ENCODE peak calls at places on chromosome 17, in ten cellular contexts. M is tibial nerve; H is body of pancreas; Q is heart left ventricle; W is CD8-positive, alpha-beta T cell; J is sigmoid colon; C is heart right ventricle; G is A549; N is ascending aorta; T is uterus. Z is an unnamed sample. For H3K4me1, the result is how much of the 10 kb centered on the place peaks cover.

GRCh38 chr17:75900691-75901533 is 3.8 kb downstream of the MRPL38 start:
- DNase-seq in M (no peak), H (no peak), Q (no peak), W (no peak), J (peak), C (no peak), G (no peak), N (no peak), T (no peak), Z (no peak)

GRCh38 chr17:2906907-2907306 is 110.7 kb downstream of the RAP1GAP2 start:
- DNase-seq in M (no peak), H (no peak), Q (no peak), W (no peak), J (no peak), C (no peak), G (no peak), N (no peak), T (no peak), Z (no peak)

GRCh38 chr17:48483471-48484131 is 47.2 kb downstream of the HOXB1 start:
- DNase-seq in M (no peak), H (peak), Q (peak), W (no peak), J (peak), C (no peak), G (no peak), N (no peak), T (no peak), Z (peak)

GRCh38 chr17:80738987-80739730 is 194.5 kb downstream of the RPTOR start:
- DNase-seq in M (no peak), H (no peak), Q (no peak), W (no peak), J (no peak), C (no peak), G (no peak), N (no peak), T (no peak), Z (no peak)

GRCh38 chr17:39979021-39979660 is 1.5 kb upstream of the PSMD3 start:
- DNase-seq in M (no peak), H (no peak), Q (no peak), W (no peak), J (no peak), C (no peak), G (no peak), N (no peak), T (peak), Z (peak)

GRCh38 chr17:31581022-31581483 is 189.6 kb downstream of the RAB11FIP4 start:
- DNase-seq in M (no peak), H (peak), Q (peak), W (no peak), J (peak), C (peak), G (no peak), N (no peak), T (peak), Z (no peak)

GRCh38 chr17:82107341-82107860 is 9.4 kb upstream of the FASN start:
- DNase-seq in M (no peak), H (peak), Q (peak), W (no peak), J (peak), C (no peak), G (peak), N (no peak), T (peak), Z (no peak)

GRCh38 chr17:28334176-28334575 is 1.1 kb downstream of the IFT20 start:
- DNase-seq in M (no peak), H (no peak), Q (no peak), W (no peak), J (peak), C (no peak), G (no peak), N (no peak), T (no peak), Z (no peak)

GRCh38 chr17:3398310-3398709 is at the start of gene OR1E1:
- DNase-seq in M (no peak), H (no peak), Q (no peak), W (no peak), J (no peak), C (no peak), G (no peak), N (no peak), T (no peak), Z (no peak)

GRCh38 chr17:57861737-57862409 is 12.0 kb upstream of the MRPS23 start:
- DNase-seq in M (peak), H (peak), Q (peak), W (no peak), J (peak), C (peak), G (peak), N (no peak), T (peak), Z (no peak)

DNA sequence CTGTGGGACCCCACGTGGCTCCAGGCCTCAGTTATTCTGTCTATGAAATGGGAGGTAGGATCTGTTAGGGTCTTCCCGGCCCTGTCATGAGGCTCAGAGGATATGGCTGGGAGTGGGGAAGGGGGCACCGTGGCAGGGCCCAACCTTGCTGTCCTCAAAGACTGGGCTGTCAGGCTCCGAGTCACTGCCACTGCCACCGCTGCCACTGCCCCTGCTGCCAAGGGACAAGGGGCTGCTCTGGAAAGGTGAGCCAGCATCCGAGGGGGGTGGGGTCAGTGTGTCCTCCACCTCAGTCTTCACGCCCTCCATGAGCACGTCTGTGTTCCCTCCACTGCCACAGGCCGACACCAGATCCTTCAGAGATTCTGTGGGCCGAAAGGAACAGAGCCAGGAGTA is 19.2 kb downstream of the SREBF1 start:
- DNase-seq in M (no peak), H (no peak), Q (no peak), W (no peak), J (no peak), C (no peak), G (no peak), N (no peak), T (no peak), Z (no peak)
- H3K4me1 ChIP-seq in M (under half), H (under half), Q (under half), W (under half), J (under half), C (under half), G (half or more), N (under half), T (under half), Z (under half)

GRCh38 chr17:8419305-8419704 is 16.4 kb upstream of the NDEL1 start:
- DNase-seq in M (no peak), H (no peak), Q (no peak), W (no peak), J (no peak), C (no peak), G (no peak), N (no peak), T (no peak), Z (no peak)
- TF ChIP-seq CTCF in M (no peak), H (no peak), Q (no peak), W (no peak), J (no peak), C (no peak), G (no peak), N (no peak), T (no peak), Z (no peak)

GRCh38 chr17:49918591-49918990 is 50.4 kb upstream of the DLX4 start:
- DNase-seq in M (no peak), H (no peak), Q (no peak), W (no peak), J (no peak), C (no peak), G (no peak), N (no peak), T (no peak), Z (no peak)
- H3K27ac ChIP-seq in M (no peak), H (no peak), Q (no peak), W (no peak), J (no peak), C (no peak), G (no peak), N (no peak), T (no peak), Z (no peak)

DNA sequence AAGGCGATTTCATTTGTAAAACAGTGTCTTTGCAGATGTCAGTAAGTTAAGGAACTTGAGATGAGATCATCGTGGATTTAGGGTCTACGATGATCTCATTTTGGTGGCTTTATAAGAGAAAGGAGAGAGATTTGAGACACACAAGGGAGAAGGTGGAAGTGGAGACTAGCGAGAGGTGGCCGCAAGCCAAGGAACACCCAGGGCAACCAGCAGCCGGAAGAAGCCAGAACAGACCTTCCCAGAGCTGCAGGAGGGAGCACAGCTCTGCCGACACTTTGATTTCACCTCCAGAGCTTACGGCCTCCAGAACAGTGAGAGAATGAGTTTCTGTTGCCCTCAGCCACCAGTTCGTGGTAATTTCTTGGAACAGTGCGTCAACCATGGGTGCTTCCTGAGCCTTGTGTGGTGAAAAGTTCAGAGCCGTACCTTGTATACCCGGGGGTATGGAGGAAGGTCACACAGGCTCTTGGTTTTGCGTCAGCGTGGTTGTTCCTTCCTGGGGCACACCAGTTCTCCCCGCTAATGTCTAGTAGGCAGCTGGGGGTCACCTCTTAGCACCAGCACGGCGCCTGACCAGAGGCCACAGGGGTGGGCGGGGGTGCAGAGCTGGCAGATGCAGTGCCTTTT is 12.9 kb upstream of the SEC14L1 start:
- DNase-seq in M (peak), H (peak), Q (peak), W (peak), J (peak), C (peak), G (no peak), N (peak), T (no peak), Z (no peak)
- H3K4me1 ChIP-seq in M (under half), H (under half), Q (under half), W (under half), J (under half), C (half or more), G (half or more), N (under half), T (under half), Z (under half)

DNA sequence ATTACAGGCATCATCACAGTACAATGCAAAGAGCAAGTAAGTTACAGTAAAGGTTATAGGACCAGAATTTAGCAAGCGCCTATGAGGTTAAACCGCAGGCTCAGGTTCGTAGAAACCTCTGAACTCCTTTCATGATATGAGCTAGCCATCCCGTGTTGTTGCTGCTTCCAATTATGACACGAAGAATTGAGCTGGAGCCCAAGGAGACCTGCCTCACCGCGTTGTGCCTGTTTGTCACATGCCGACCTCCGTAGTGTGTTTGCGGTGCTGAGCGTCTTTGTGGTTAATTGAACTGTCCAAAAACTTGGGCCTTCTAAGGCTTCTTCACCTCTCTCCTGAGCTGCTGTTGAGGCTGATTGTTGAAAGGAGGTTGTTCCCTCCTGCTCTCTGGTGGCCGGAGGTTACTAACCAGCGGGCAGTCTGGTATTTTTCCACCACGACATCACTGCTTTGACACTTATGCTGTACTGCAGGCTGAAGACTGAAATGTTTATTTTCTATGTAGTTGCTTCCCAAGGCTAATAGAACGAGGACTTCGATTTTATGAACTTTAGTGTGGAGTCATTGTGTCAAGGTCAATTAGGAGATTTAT is 67.5 kb downstream of the SEC14L1 start:
- DNase-seq in M (peak), H (peak), Q (peak), W (no peak), J (no peak), C (peak), G (no peak), N (no peak), T (peak), Z (no peak)
- TF ChIP-seq CTCF in M (peak), H (peak), Q (peak), W (no peak), J (peak), C (peak), G (peak), N (peak), T (peak), Z (no peak)

GRCh38 chr17:30352247-30352814 is 18.5 kb upstream of the TMIGD1 start:
- DNase-seq in M (no peak), H (no peak), Q (no peak), W (no peak), J (no peak), C (no peak), G (no peak), N (no peak), T (no peak), Z (no peak)

GRCh38 chr17:30354731-30355130 is 20.9 kb upstream of the TMIGD1 start:
- DNase-seq in M (no peak), H (no peak), Q (no peak), W (no peak), J (no peak), C (no peak), G (no peak), N (no peak), T (no peak), Z (no peak)

GRCh38 chr17:30349252-30349651 is 15.4 kb upstream of the TMIGD1 start:
- DNase-seq in M (no peak), H (no peak), Q (no peak), W (no peak), J (no peak), C (no peak), G (no peak), N (no peak), T (no peak), Z (no peak)

GRCh38 chr17:30347488-30347887 is 13.6 kb upstream of the TMIGD1 start:
- DNase-seq in M (no peak), H (no peak), Q (no peak), W (no peak), J (no peak), C (no peak), G (no peak), N (no peak), T (no peak), Z (no peak)

DNA sequence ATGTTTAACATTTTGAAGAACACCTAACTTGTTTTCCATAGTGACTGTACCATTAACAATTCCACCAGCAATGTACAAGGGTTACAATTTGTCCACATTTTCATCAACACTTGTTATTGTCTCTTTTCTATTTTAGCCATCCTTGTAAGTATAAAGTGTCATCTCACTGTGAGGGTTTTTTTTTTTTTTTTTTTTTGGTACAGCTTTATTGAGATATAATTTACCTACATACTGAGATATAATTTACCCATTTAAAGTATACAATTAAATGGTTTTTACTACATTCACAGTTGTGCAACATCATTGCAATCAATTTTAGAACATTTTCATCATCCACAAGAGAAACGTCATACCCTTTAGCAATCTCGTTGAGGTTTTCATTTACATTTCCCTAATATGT is 17.9 kb upstream of the TMIGD1 start:
- DNase-seq in M (no peak), H (no peak), Q (no peak), W (no peak), J (no peak), C (no peak), G (no peak), N (no peak), T (no peak), Z (no peak)
- H3K27ac ChIP-seq in M (no peak), H (no peak), Q (no peak), W (no peak), J (no peak), C (no peak), G (no peak), N (no peak), T (no peak), Z (no peak)

Z was measured in foreskin keratinocyte.